ENCODE peak calls at places on chromosomes 3 and 15, in eight cellular contexts. R is epithelial cell of esophagus, X is left lung, B is thoracic aorta, C is GM12865, O is A549, K is adrenal gland, A is fibroblast of lung. V is an unnamed sample.

GRCh38 chr3:6971933-6972332 is 111.0 kb downstream of the GRM7 start:
- DNase-seq in R (no peak), X (no peak), B (no peak), C (no peak), O (no peak), K (no peak), A (no peak), V (no peak)

GRCh38 chr3:61628636-61629035 is 67.3 kb downstream of the PTPRG start:
- DNase-seq in R (peak; percentile 24), X (no peak), B (no peak), C (no peak), O (no peak), K (no peak), A (no peak), V (no peak)

GRCh38 chr15:78082106-78082742 is 4.7 kb upstream of the TBC1D2B start:
- DNase-seq in R (peak; percentile 60), X (peak; percentile 72), B (no peak), C (no peak), O (no peak), K (no peak), A (no peak), V (no peak)

GRCh38 chr3:324423-324822 is 127.9 kb downstream of the CHL1 start:
- DNase-seq in R (no peak), X (no peak), B (no peak), C (no peak), O (no peak), K (no peak), A (no peak), V (no peak)

GRCh38 chr15:69816522-69816921 is 281.2 kb downstream of the TLE3 start:
- DNase-seq in R (no peak), X (no peak), B (no peak), C (no peak), O (no peak), K (no peak), A (no peak), V (no peak)

GRCh38 chr3:50354186-50354764 is 3.6 kb downstream of the CYB561D2 start:
- DNase-seq in R (no peak), X (no peak), B (no peak), C (no peak), O (no peak), K (no peak), A (no peak), V (no peak)

GRCh38 chr3:47024932-47025331 is 45.5 kb downstream of the NBEAL2 start:
- DNase-seq in R (peak; percentile 52), X (no peak), B (no peak), C (no peak), O (no peak), K (no peak), A (peak; percentile 29), V (no peak)

GRCh38 chr15:40952901-40953712 is at the start of gene CHAC1:
- DNase-seq in R (peak; percentile 98), X (peak; percentile 96), B (peak; percentile 90), C (peak; percentile 97), O (peak; percentile 97), K (peak; percentile 95), A (peak; percentile 97), V (peak; percentile 89)

GRCh38 chr3:187020376-187020775 is 90.0 kb downstream of the ST6GAL1 start:
- DNase-seq in R (no peak), X (no peak), B (no peak), C (peak; percentile 55), O (no peak), K (no peak), A (no peak), V (no peak)

GRCh38 chr3:187022403-187023029 is 92.2 kb downstream of the ST6GAL1 start:
- DNase-seq in R (no peak), X (no peak), B (no peak), C (peak; percentile 7), O (no peak), K (no peak), A (no peak), V (no peak)

GRCh38 chr3:187024561-187025226 is 94.4 kb downstream of the ST6GAL1 start:
- DNase-seq in R (no peak), X (no peak), B (no peak), C (no peak), O (no peak), K (no peak), A (no peak), V (no peak)

GRCh38 chr3:187019542-187020072 is 89.3 kb downstream of the ST6GAL1 start:
- DNase-seq in R (no peak), X (no peak), B (no peak), C (no peak), O (no peak), K (no peak), A (no peak), V (no peak)

DNA sequence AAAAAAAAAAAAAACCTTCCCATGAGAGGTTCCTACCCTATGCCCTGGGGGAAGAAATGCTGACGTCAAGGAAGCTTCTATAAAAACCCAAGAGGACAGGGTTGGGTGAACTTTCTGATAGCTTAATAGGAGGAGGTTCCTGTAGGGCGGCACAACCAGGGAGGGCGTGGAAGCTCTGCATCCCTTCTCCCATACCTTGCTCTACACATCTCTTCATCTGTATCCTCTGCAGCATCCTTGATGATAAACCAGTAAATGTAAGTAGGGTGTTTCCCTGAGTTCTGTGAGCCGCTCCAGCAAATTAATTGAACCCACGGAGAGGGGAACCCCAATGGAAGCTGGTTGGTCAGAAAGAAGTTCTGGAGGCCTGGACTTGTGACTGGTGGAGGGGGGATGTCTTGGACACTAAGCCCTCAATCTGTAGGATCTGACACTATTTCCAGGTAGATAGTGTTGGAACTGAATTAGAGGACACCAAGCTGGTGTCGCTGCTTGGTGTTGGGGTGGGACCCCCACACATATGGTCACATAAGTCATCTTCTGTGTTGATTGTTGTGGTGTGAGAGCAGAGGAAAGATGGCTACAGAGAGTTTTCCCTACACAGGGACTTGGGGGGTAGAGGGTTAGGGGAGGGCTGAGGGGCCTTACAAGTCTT is 91.5 kb downstream of the ST6GAL1 start:
- DNase-seq in R (no peak), X (no peak), B (no peak), C (peak; percentile 90), O (no peak), K (no peak), A (no peak), V (no peak)
- H3K4me3 ChIP-seq in R (no peak overlapping the region), X (no peak overlapping the region), B (no peak overlapping the region), C (peak overlapping the region; percentile 66), O (no peak overlapping the region), K (no peak overlapping the region), A (no peak overlapping the region), V (no peak overlapping the region)

GRCh38 chr3:16842710-16843270 is 42.0 kb upstream of the PLCL2 start:
- DNase-seq in R (no peak), X (no peak), B (no peak), C (no peak), O (no peak), K (no peak), A (no peak), V (no peak)

GRCh38 chr3:16844222-16844621 is 40.5 kb upstream of the PLCL2 start:
- DNase-seq in R (no peak), X (no peak), B (no peak), C (no peak), O (no peak), K (no peak), A (no peak), V (no peak)

GRCh38 chr3:16841354-16841753 is 43.4 kb upstream of the PLCL2 start:
- DNase-seq in R (no peak), X (no peak), B (no peak), C (peak; percentile 31), O (no peak), K (no peak), A (no peak), V (no peak)

GRCh38 chr3:16840111-16840444 is 44.7 kb upstream of the PLCL2 start:
- DNase-seq in R (no peak), X (no peak), B (no peak), C (no peak), O (no peak), K (no peak), A (no peak), V (no peak)

DNA sequence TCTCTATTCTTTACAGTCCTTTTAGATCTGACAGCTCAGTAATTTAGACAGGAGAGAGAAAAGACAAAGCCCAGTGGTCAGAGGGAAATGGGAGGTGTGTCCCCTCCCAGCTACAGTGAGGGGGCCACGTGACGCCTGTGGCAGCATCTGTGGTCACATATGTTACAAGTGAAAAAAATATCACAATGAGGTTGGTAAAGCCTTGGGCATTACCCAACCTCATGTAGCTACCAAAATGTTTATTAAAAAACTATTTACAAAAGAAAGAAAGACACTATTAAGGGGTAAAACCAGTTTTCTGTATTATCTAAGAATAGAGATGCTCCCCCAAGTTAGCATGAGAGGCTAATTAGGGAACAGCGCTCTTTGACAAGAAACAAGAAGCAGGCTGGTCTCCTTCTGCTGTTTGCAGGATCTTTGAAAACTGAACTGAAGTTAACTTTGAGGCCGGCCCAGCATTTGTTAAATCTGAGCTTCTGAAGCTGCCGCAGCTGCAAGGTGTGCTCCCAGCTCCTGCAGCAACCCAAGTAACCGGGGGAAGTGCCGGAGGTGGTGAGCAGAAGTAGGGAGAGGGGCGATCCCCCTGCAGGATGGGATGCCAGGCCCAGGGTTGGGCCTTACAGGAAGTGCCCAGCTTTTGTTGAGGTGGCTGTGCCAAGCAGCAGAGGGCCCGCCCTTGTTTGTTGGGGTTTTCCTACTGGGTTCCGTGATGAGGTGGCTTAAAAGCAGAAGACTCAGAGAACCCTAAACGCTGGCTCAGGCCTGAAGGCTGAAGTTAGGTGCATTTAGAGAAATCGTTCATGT is 42.6 kb upstream of the PLCL2 start:
- DNase-seq in R (no peak), X (peak; percentile 60), B (no peak), C (peak; percentile 89), O (no peak), K (no peak), A (no peak), V (no peak)
- H3K4me3 ChIP-seq in R (no peak overlapping the region), X (no peak overlapping the region), B (no peak overlapping the region), C (peak overlapping the region; percentile 67), O (no peak overlapping the region), K (no peak overlapping the region), A (no peak overlapping the region), V (no peak overlapping the region)

DNA sequence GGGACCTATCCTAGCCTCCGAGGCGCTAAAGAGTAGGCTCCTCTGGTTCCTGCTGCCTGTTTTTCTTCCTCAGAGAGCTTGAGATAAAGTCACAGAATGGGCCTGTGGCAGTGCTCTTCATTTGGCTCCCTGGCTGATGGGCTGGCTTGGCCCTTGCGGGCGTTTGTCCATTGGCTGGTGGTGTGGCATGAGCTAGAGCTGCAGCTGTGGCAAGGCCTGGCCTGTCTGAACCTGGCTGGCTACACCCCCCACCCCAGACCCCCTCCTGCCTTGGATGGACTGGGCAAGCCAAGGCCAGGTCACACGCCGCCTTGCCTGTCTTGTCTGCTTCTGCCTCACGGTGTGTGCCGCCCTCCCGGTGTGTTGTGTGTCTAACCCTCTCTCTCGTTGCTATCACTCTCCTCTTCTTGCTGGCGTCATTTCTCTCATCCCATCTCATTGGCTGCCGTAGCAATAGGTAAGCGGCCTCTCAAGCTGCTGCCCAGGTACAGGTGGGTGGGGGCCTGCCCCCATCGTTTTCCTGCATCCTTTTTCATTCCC is 3.2 kb downstream of the AP2M1 start:
- DNase-seq in R (no peak), X (no peak), B (no peak), C (no peak), O (no peak), K (no peak), A (no peak), V (no peak)
- H3K4me3 ChIP-seq in R (no peak overlapping the region), X (no peak overlapping the region), B (peak overlapping the region; percentile 98), C (no peak overlapping the region), O (no peak overlapping the region), K (no peak overlapping the region), A (peak overlapping the region; percentile 98), V (no peak overlapping the region)

DNA sequence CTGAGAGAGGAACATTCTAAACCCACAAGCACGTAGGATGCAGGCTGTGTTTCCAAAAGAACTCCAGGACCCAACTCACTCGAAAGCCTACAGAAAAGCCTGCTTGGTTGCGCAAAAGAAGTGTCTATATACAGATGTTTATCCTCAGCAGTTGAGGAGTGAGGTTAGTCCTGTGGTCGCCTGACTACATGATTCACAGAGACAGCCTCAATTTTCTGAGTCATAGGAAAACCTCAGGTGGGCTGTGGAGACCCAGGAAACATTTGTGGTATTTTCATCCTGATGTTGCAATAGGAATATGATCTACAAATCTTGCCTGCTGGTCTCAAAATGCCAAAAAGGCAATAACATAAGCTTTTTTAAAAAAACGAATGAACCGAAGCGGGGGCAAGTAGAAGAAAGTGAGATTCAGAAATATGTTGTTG is 183.8 kb upstream of the THRB start:
- DNase-seq in R (peak; percentile 89), X (no peak), B (no peak), C (no peak), O (no peak), K (no peak), A (peak; percentile 97), V (peak; percentile 88)
- H3K4me3 ChIP-seq in R (no peak overlapping the region), X (no peak overlapping the region), B (peak overlapping the region; percentile 45), C (no peak overlapping the region), O (no peak overlapping the region), K (no peak overlapping the region), A (peak overlapping the region; percentile 36), V (no peak overlapping the region)

V was measured in skeletal muscle cell.